ENCODE peak calls at places on chromosome 22, in eight cellular contexts. E is ovary; U is RWPE1; D is HuH-7; S is Calu3; W is AG08395; K is epithelial cell of esophagus; I is activated T-cell treated with anti-CD3 and anti-CD28 coated beads, Interleukin-2, amount 50 U/mL, for 4 hours. R is an unnamed sample.

GRCh38 chr22:46030241-46030880 is 53.4 kb upstream of the WNT7B start:
- DNase-seq in W (no peak), S (no peak), U (no peak), K (no peak), D (no peak), E (no peak), I (no peak), R (no peak)

GRCh38 chr22:44455151-44455962 is 42.7 kb downstream of the RTL6 start:
- DNase-seq in W (no peak), U (no peak), D (no peak), E (no peak), K (peak; percentile 53), I (peak; percentile 36), S (no peak), R (peak; percentile 3)

GRCh38 chr22:43198936-43199335 is 12.0 kb upstream of the TTLL12 start:
- DNase-seq in W (no peak), K (no peak), I (no peak), S (no peak), D (no peak), E (no peak), U (no peak), R (no peak)

GRCh38 chr22:31247726-31248125 is 35.6 kb downstream of the LIMK2 start:
- DNase-seq in E (no peak), U (no peak), D (no peak), I (no peak), K (no peak), W (no peak), S (no peak), R (no peak)

GRCh38 chr22:27641049-27641790 is 160.3 kb downstream of the MN1 start:
- DNase-seq in I (no peak), E (no peak), W (no peak), D (peak; percentile 43), S (no peak), U (no peak), K (peak; percentile 96), R (peak; percentile 96)

GRCh38 chr22:34973926-34974325 is 92.0 kb upstream of the ISX start:
- DNase-seq in W (peak; percentile 64), K (no peak), I (no peak), S (no peak), D (no peak), U (no peak), E (no peak), R (no peak)

GRCh38 chr22:44091021-44091721 is 67.1 kb downstream of the PARVB start:
- DNase-seq in E (no peak), U (no peak), D (peak; percentile 50), I (no peak), K (peak; percentile 46), S (peak; percentile 11), W (no peak), R (peak; percentile 41)

GRCh38 chr22:26259510-26259909 is 90.2 kb downstream of the SEZ6L start:
- DNase-seq in D (peak; percentile 21), U (peak; percentile 16), K (peak; percentile 27), W (peak; percentile 50), S (peak; percentile 23), E (no peak), I (no peak), R (peak; percentile 11)

GRCh38 chr22:50627452-50627913 is 469 bp downstream of the ARSA start:
- DNase-seq in I (no peak), E (no peak), D (peak; percentile 37), K (peak; percentile 23), S (peak; percentile 32), W (no peak), U (no peak), R (no peak)

GRCh38 chr22:45009881-45010531 is at the start of gene PHF21B:
- DNase-seq in I (no peak), W (peak; percentile 48), U (peak; percentile 19), K (peak; percentile 24), E (peak; percentile 82), D (peak; percentile 58), S (peak; percentile 13), R (no peak)

GRCh38 chr22:19645391-19645790 is 68.9 kb upstream of the SEPTIN5 start:
- DNase-seq in U (no peak), I (no peak), S (no peak), W (no peak), E (no peak), D (no peak), K (no peak), R (no peak)

GRCh38 chr22:37254206-37254866 is 10.3 kb upstream of the RAC2 start:
- DNase-seq in K (peak; percentile 83), S (peak; percentile 41), U (no peak), E (no peak), D (no peak), W (no peak), I (no peak), R (peak; percentile 83)

GRCh38 chr22:50530280-50530856 is 556 bp upstream of the TYMP start:
- DNase-seq in E (no peak), U (no peak), I (no peak), S (no peak), W (peak; percentile 64), K (peak; percentile 85), D (no peak), R (peak; percentile 52)

GRCh38 chr22:34943830-34944229 is 122.1 kb upstream of the ISX start:
- DNase-seq in I (no peak), U (no peak), K (no peak), D (no peak), W (no peak), S (no peak), E (no peak), R (no peak)

GRCh38 chr22:35480143-35480542 is 60.5 kb upstream of the RASD2 start:
- DNase-seq in K (no peak), U (no peak), W (peak; percentile 53), E (peak; percentile 55), I (no peak), S (no peak), D (no peak), R (no peak)

GRCh38 chr22:26484360-26484706 is 656 bp downstream of the SRRD start:
- DNase-seq in I (no peak), K (no peak), D (no peak), U (no peak), S (no peak), W (no peak), E (no peak), R (peak; percentile 25)

GRCh38 chr22:48951836-48952235 is 875.8 kb downstream of the BRD1 start:
- DNase-seq in K (no peak), D (no peak), I (no peak), W (no peak), E (no peak), S (no peak), U (no peak), R (no peak)

GRCh38 chr22:42920101-42920820 is 63.2 kb upstream of the ARFGAP3 start:
- DNase-seq in E (no peak), D (no peak), I (no peak), S (no peak), W (peak; percentile 74), K (peak; percentile 55), U (no peak), R (no peak)

GRCh38 chr22:26462051-26462450 is 21.5 kb downstream of the HPS4 start:
- DNase-seq in W (no peak), D (no peak), I (no peak), S (no peak), U (no peak), E (no peak), K (no peak), R (no peak)

GRCh38 chr22:36734171-36735058 is 30.9 kb upstream of the CACNG2 start:
- DNase-seq in I (no peak), D (no peak), S (no peak), E (no peak), K (no peak), U (no peak), W (peak; percentile 91), R (no peak)

GRCh38 chr22:45587638-45588481 is 83.8 kb upstream of the ATXN10 start:
- DNase-seq in S (no peak), W (peak; percentile 73), D (no peak), U (peak; percentile 26), E (no peak), I (no peak), K (peak; percentile 79), R (peak; percentile 38)

GRCh38 chr22:23786261-23786710 is 480 bp upstream of the SMARCB1 start:
- DNase-seq in K (no peak), W (no peak), D (no peak), U (no peak), I (no peak), E (no peak), S (no peak), R (no peak)